ENCODE peak calls at places on chromosomes 6 and 20, in four cellular contexts. Y is neuronal stem cell, K is IMR-90, O is mesendoderm. M is an unnamed sample.

GRCh38 chr20:9235518-9235917 is 166.6 kb downstream of the PLCB4 start:
- DNase-seq in O (no peak), K (peak), Y (no peak), M (no peak)

GRCh38 chr6:17584241-17584803 is 15.8 kb upstream of the FAM8A1 start:
- DNase-seq in K (peak), O (peak), Y (peak), M (no peak)

GRCh38 chr6:42217165-42217522 is 517 bp downstream of the MRPS10 start:
- DNase-seq in K (no peak), O (no peak), Y (no peak), M (no peak)

GRCh38 chr6:130276507-130276906 is 53.8 kb upstream of the SAMD3 start:
- DNase-seq in Y (no peak), K (no peak), O (no peak), M (no peak)

GRCh38 chr6:137372532-137372931 is 121.7 kb downstream of the OLIG3 start:
- DNase-seq in K (no peak), O (no peak), Y (no peak), M (no peak)

GRCh38 chr6:157269261-157269794 is 54.0 kb downstream of the TMEM242 start:
- DNase-seq in O (no peak), K (peak), Y (no peak), M (peak)

GRCh38 chr6:89585156-89585555 is 53.4 kb downstream of the LYRM2 start:
- DNase-seq in Y (no peak), O (no peak), K (no peak), M (no peak)

GRCh38 chr6:20969551-20969950 is 435.3 kb downstream of the CDKAL1 start:
- DNase-seq in K (no peak), O (no peak), Y (no peak), M (no peak)

GRCh38 chr6:43992783-43993505 is 134.3 kb downstream of the MRPL14 start:
- DNase-seq in K (no peak), O (no peak), Y (no peak), M (no peak)

GRCh38 chr20:44696315-44696714 is 18.9 kb upstream of the CCN5 start:
- DNase-seq in K (no peak), Y (no peak), O (peak), M (no peak)

GRCh38 chr20:44695295-44696230 is 19.6 kb upstream of the CCN5 start:
- DNase-seq in K (peak), O (no peak), Y (no peak), M (no peak)

GRCh38 chr20:44701116-44701865 is 13.9 kb upstream of the CCN5 start:
- DNase-seq in O (peak), Y (no peak), K (peak), M (peak)

GRCh38 chr20:44700306-44700705 is 14.9 kb upstream of the CCN5 start:
- DNase-seq in O (no peak), K (no peak), Y (no peak), M (no peak)

GRCh38 chr20:44698351-44698750 is 16.8 kb upstream of the CCN5 start:
- DNase-seq in K (no peak), O (no peak), Y (no peak), M (no peak)
- H2BK15ac ChIP-seq in K (peak), O (no peak), Y (no peak), M (no peak)

GRCh38 chr6:33745558-33745957 is 1.1 kb downstream of the IP6K3 start:
- DNase-seq in K (peak), Y (no peak), O (no peak), M (no peak)

GRCh38 chr6:33747823-33748222 is 1.1 kb upstream of the IP6K3 start:
- DNase-seq in O (no peak), Y (no peak), K (no peak), M (no peak)

GRCh38 chr6:33746036-33746600 is 587 bp downstream of the IP6K3 start:
- DNase-seq in K (peak), Y (no peak), O (peak), M (peak)

GRCh38 chr6:33744895-33745546 is 1.7 kb downstream of the IP6K3 start:
- DNase-seq in K (no peak), O (no peak), Y (no peak), M (no peak)

DNA sequence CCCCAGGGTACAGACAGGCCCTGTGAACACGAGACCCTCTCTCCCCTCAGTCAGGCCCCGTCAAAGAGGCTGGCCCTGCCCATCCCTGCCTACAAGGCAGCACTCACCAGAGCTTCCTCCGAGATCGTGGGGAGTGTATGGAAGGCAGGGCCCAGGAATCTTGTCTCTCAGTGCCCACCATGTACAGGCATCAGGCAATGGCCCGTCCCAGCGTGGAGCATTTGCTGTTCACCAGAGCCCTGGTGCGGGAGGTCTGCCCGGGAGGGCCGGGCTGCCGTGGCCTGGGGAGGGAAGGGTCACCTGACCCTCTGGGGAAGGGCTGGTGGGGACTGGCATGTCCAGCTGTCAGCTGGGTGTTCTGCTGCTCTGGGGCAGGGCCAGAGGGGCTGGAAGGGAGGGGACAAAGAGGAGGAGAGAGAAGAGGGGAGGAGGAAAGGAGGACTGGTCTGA is at the start of gene IP6K3:
- DNase-seq in K (no peak), Y (no peak), O (no peak), M (no peak)
- H2BK15ac ChIP-seq in K (peak), Y (peak), O (no peak), M (no peak)

GRCh38 chr20:10647471-10647870 is 26.3 kb downstream of the JAG1 start:
- DNase-seq in Y (no peak), K (no peak), O (peak), M (no peak)

GRCh38 chr20:10647909-10648308 is 25.9 kb downstream of the JAG1 start:
- DNase-seq in K (no peak), Y (no peak), O (no peak), M (no peak)

GRCh38 chr20:10648651-10649050 is 25.1 kb downstream of the JAG1 start:
- DNase-seq in O (peak), K (peak), Y (no peak), M (no peak)

GRCh38 chr20:10646006-10646405 is 27.8 kb downstream of the JAG1 start:
- DNase-seq in O (no peak), K (no peak), Y (no peak), M (no peak)

GRCh38 chr20:10646886-10647420 is 26.8 kb downstream of the JAG1 start:
- DNase-seq in Y (no peak), O (no peak), K (no peak), M (no peak)
- H2BK15ac ChIP-seq in Y (no peak), O (no peak), K (no peak), M (no peak)

DNA sequence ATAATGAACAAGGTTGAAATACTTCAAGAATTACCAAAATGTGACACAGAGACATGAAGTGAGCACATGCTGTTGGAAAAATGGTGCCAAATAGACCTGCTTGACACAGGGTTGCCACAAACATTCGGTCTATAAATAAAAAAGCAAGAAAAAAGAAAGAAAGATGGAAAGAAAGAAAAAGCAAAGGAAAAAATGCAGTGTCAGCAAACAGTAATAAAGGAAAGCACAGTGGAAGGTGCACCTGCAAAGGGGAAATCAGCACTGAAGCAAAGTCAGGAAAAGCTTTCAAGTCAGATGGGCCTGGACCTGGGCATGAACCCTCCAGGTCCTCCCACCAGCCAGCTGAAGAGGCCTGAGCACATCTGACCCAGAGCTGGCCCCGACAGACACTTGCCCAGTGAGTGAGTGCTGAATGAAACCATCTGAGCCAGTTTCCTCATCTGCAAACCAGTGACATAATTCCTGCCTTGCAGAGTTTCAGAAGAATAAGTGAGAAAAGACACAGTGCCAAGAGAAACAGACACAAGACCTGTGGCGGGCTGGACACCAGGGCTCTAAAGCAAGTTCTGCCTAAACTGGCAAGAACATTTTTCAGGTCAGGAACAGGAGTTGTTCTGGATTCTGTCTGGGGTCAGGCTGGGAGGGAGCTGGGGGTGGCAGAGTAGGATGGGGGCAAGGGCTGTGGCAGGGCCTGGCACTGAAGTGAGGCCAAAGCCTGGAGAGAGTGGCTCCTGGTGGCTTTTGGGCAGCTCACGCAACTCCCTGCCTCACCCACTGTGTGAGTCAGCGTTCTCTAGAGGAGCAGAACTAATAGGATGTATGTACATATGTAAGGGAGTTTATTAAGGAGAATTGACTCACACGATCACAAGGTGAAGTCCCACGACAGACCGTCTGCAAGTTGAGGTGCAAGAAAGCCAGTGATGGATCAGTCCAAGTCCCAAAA is 23.9 kb upstream of the MICB start:
- DNase-seq in Y (no peak), K (peak), O (no peak), M (peak)
- H2BK15ac ChIP-seq in Y (no peak), K (no peak), O (no peak), M (no peak)

DNA sequence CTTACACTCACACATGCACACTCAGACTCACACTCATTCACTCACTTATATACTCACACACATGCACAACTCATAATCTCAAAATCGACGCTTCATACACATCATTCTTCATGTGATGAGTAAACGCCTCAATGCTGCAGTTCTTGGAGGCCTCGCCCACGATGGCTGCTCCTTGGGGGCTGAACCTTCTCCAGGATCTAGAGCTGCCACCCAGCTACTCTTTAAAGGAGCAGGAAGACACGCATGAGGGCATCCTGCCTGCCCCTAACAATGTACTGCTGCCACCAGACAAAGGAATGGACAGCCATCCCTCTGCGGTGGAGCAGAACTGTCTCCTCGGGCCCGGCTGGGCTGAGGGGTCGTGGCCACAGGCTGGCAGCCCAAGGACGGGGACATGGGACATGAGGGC is 35.4 kb downstream of the SUN5 start:
- DNase-seq in K (no peak), O (no peak), Y (no peak), M (peak)
- H2BK15ac ChIP-seq in K (no peak), O (no peak), Y (no peak), M (no peak)